ENCODE peak calls at places on chromosomes 6 and 20, in five cellular contexts. D is heart left ventricle; P is keratinocyte; F is colonic mucosa; H is CD8-positive, alpha-beta memory T cell. I is an unnamed sample.

GRCh38 chr20:50574108-50574507 is 63.9 kb downstream of the PTPN1 start:
- DNase-seq in P (no peak), D (no peak), H (no peak), F (no peak), I (no peak)

GRCh38 chr6:56314683-56315523 is 67.5 kb upstream of the COL21A1 start:
- DNase-seq in D (no peak), P (no peak), F (no peak), H (no peak), I (no peak)

GRCh38 chr6:151092561-151092960 is 147.2 kb upstream of the AKAP12 start:
- DNase-seq in D (no peak), H (no peak), P (no peak), F (no peak), I (no peak)

GRCh38 chr20:63703471-63703975 is 4.3 kb downstream of the ARFRP1 start:
- DNase-seq in D (no peak), P (no peak), F (no peak), H (no peak), I (no peak)

GRCh38 chr6:90388395-90388794 is 91.8 kb upstream of the BACH2 start:
- DNase-seq in D (no peak), H (no peak), F (no peak), P (no peak), I (no peak)

GRCh38 chr6:120736740-120737139 is 597.5 kb downstream of the TBC1D32 start:
- DNase-seq in H (no peak), D (no peak), F (no peak), P (no peak), I (no peak)

GRCh38 chr6:144778773-144779531 is 493.8 kb downstream of the UTRN start:
- DNase-seq in F (no peak), P (no peak), D (no peak), H (no peak), I (no peak)

GRCh38 chr20:56506103-56506502 is 18.4 kb upstream of the FAM209A start:
- DNase-seq in F (no peak), D (no peak), P (no peak), H (no peak), I (no peak)

GRCh38 chr6:32109114-32109764 is at the start of gene TNXB:
- DNase-seq in D (peak; percentile 64), P (no peak), H (no peak), F (no peak), I (no peak)
- H3K4me3 ChIP-seq in D (peak within 1 kb of the TSS; percentile 75), P (no peak within 1 kb of the TSS), H (no peak within 1 kb of the TSS), F (peak within 1 kb of the TSS; percentile 15), I (no peak within 1 kb of the TSS)

DNA sequence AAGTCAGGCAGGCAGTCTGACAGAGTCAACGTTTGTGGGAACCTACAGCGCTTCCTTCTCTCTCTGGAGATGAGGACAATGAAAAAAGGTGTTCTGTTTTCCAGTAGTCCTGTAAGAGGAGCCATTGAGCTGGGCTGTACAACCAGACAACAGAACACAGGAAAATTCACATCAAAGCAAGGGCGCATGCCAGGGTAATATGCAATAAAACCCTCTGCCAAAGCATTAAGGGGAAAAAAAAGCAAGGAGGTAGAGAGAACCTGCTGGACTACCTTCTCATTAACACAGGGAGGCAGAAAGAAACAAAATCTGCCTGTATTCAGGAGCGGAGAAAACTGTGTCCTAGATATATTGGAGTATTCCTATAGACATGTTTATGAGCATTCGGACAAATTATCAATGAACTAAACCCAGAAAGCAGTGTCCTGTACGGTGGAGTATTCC is 1.3 kb downstream of the RNF24 start:
- DNase-seq in D (no peak), F (peak; percentile 78), P (peak; percentile 56), H (peak; percentile 38), I (peak; percentile 55)
- H3K4me1 ChIP-seq in D (peaks cover 14% of the 10 kb centered on the region), F (peaks cover 16% of the 10 kb centered on the region), P (peaks cover 32% of the 10 kb centered on the region), H (peaks cover 24% of the 10 kb centered on the region), I (peaks cover 38% of the 10 kb centered on the region)

DNA sequence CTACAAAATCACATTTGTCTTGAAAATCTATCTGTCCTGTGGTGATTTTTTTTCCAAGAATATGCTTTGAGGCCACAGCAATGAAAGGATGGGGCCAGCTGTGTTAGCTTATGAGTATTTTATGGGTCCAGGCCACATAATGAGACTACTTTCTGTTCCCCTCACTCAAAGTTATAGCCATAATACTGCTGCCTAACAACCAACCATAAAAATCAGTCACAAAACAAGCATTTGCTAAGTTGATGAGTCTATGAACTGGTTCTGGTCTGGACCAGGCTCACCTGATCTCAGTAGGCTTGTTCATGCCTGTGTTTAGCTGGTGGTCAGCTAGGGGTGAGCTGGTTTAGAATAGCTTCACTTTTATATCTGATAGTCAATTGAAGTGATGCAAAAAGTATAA is 192.5 kb upstream of the PLCB4 start:
- DNase-seq in D (no peak), H (no peak), F (no peak), P (no peak), I (no peak)
- H3K27ac ChIP-seq in D (no peak overlapping the region), H (no peak overlapping the region), F (no peak overlapping the region), P (no peak overlapping the region), I (no peak overlapping the region)

GRCh38 chr6:5665173-5665572 is 341.6 kb downstream of the NRN1 start:
- DNase-seq in P (no peak), D (no peak), F (no peak), H (peak; percentile 56), I (no peak)

GRCh38 chr6:5670381-5670780 is 336.3 kb downstream of the NRN1 start:
- DNase-seq in F (no peak), H (no peak), P (no peak), D (no peak), I (no peak)

GRCh38 chr6:5666695-5667094 is 340.0 kb downstream of the NRN1 start:
- DNase-seq in D (no peak), F (no peak), H (no peak), P (no peak), I (no peak)

GRCh38 chr6:5665667-5666066 is 341.1 kb downstream of the NRN1 start:
- DNase-seq in D (no peak), H (peak; percentile 12), F (no peak), P (no peak), I (no peak)

GRCh38 chr6:5667737-5668136 is 339.0 kb downstream of the NRN1 start:
- DNase-seq in F (no peak), D (no peak), H (peak; percentile 80), P (no peak), I (no peak)
- H3K4me3 ChIP-seq in F (no peak overlapping the region), D (no peak overlapping the region), H (no peak overlapping the region), P (no peak overlapping the region), I (no peak overlapping the region)

I was measured in SJSA1.